ENCODE peak calls at places on chromosome 15, in seven cellular contexts. One of them, this sample, is unnamed.

GRCh38 chr15:68283401-68283800 is 5.9 kb downstream of the FEM1B start:
- DNase-seq in A549: no peak
- DNase-seq in OCI-LY7: no peak
- DNase-seq in HCT116: no peak
- DNase-seq in IMR-90: no peak
- DNase-seq in hepatocyte: no peak
- DNase-seq in SK-N-SH: no peak
- DNase-seq in this sample: no peak

GRCh38 chr15:84778194-84778593 is 29.8 kb downstream of the ZNF592 start:
- DNase-seq in A549: no peak
- DNase-seq in OCI-LY7: no peak
- DNase-seq in HCT116: no peak
- DNase-seq in IMR-90: no peak
- DNase-seq in hepatocyte: no peak
- DNase-seq in SK-N-SH: no peak
- DNase-seq in this sample: no peak

GRCh38 chr15:57873564-57874209 is 167.2 kb downstream of the POLR2M start:
- DNase-seq in A549: no peak
- DNase-seq in OCI-LY7: no peak
- DNase-seq in HCT116: no peak
- DNase-seq in IMR-90: peak
- DNase-seq in hepatocyte: no peak
- DNase-seq in SK-N-SH: no peak
- DNase-seq in this sample: peak

GRCh38 chr15:41873711-41874110 is 20.1 kb downstream of the SPTBN5 start:
- DNase-seq in A549: no peak
- DNase-seq in OCI-LY7: no peak
- DNase-seq in HCT116: no peak
- DNase-seq in IMR-90: no peak
- DNase-seq in hepatocyte: no peak
- DNase-seq in SK-N-SH: no peak
- DNase-seq in this sample: no peak

GRCh38 chr15:82129769-82130168 is 84.0 kb upstream of the MEX3B start:
- DNase-seq in A549: no peak
- DNase-seq in OCI-LY7: no peak
- DNase-seq in HCT116: no peak
- DNase-seq in IMR-90: peak
- DNase-seq in hepatocyte: peak
- DNase-seq in SK-N-SH: no peak
- DNase-seq in this sample: no peak

GRCh38 chr15:94205366-94205765 is 26.0 kb upstream of the MCTP2 start:
- DNase-seq in A549: no peak
- DNase-seq in OCI-LY7: no peak
- DNase-seq in HCT116: no peak
- DNase-seq in IMR-90: peak
- DNase-seq in hepatocyte: no peak
- DNase-seq in SK-N-SH: no peak
- DNase-seq in this sample: no peak

GRCh38 chr15:62306851-62307504 is 141.9 kb upstream of the C2CD4B start:
- DNase-seq in A549: peak
- DNase-seq in OCI-LY7: peak
- DNase-seq in HCT116: peak
- DNase-seq in IMR-90: peak
- DNase-seq in hepatocyte: peak
- DNase-seq in SK-N-SH: peak
- DNase-seq in this sample: peak

GRCh38 chr15:70580958-70581357 is 182.4 kb downstream of the UACA start:
- DNase-seq in A549: no peak
- DNase-seq in OCI-LY7: no peak
- DNase-seq in HCT116: no peak
- DNase-seq in IMR-90: no peak
- DNase-seq in hepatocyte: no peak
- DNase-seq in SK-N-SH: no peak
- DNase-seq in this sample: no peak

GRCh38 chr15:99744142-99744541 is 10.9 kb upstream of the LYSMD4 start:
- DNase-seq in A549: no peak
- DNase-seq in OCI-LY7: no peak
- DNase-seq in HCT116: no peak
- DNase-seq in IMR-90: no peak
- DNase-seq in hepatocyte: no peak
- DNase-seq in SK-N-SH: no peak
- DNase-seq in this sample: no peak

GRCh38 chr15:72846027-72846426 is 62.5 kb upstream of the ADPGK start:
- DNase-seq in A549: no peak
- DNase-seq in OCI-LY7: no peak
- DNase-seq in HCT116: no peak
- DNase-seq in IMR-90: no peak
- DNase-seq in hepatocyte: no peak
- DNase-seq in SK-N-SH: no peak
- DNase-seq in this sample: peak

GRCh38 chr15:88637841-88638625 is 783 bp upstream of the ISG20 start:
- DNase-seq in A549: no peak
- DNase-seq in OCI-LY7: peak
- DNase-seq in HCT116: no peak
- DNase-seq in IMR-90: no peak
- DNase-seq in hepatocyte: peak
- DNase-seq in SK-N-SH: no peak
- DNase-seq in this sample: no peak

GRCh38 chr15:52343831-52344230 is 48.2 kb upstream of the MYO5C start:
- DNase-seq in A549: no peak
- DNase-seq in OCI-LY7: no peak
- DNase-seq in HCT116: no peak
- DNase-seq in IMR-90: peak
- DNase-seq in hepatocyte: no peak
- DNase-seq in SK-N-SH: no peak
- DNase-seq in this sample: peak

GRCh38 chr15:58447244-58448010 is 15.6 kb downstream of the LIPC start:
- DNase-seq in A549: no peak
- DNase-seq in OCI-LY7: no peak
- DNase-seq in HCT116: no peak
- DNase-seq in IMR-90: peak
- DNase-seq in hepatocyte: no peak
- DNase-seq in SK-N-SH: no peak
- DNase-seq in this sample: peak

GRCh38 chr15:77986891-77987764 is 90.4 kb downstream of the TBC1D2B start:
- DNase-seq in A549: no peak
- DNase-seq in OCI-LY7: no peak
- DNase-seq in HCT116: no peak
- DNase-seq in IMR-90: no peak
- DNase-seq in hepatocyte: no peak
- DNase-seq in SK-N-SH: no peak
- DNase-seq in this sample: no peak

GRCh38 chr15:38053244-38053643 is 118.8 kb downstream of the TMCO5A start:
- DNase-seq in A549: no peak
- DNase-seq in OCI-LY7: no peak
- DNase-seq in HCT116: no peak
- DNase-seq in IMR-90: no peak
- DNase-seq in hepatocyte: no peak
- DNase-seq in SK-N-SH: no peak
- DNase-seq in this sample: no peak

GRCh38 chr15:80789296-80789695 is 10.1 kb downstream of the CEMIP start:
- DNase-seq in A549: no peak
- DNase-seq in OCI-LY7: no peak
- DNase-seq in HCT116: no peak
- DNase-seq in IMR-90: peak
- DNase-seq in hepatocyte: no peak
- DNase-seq in SK-N-SH: no peak
- DNase-seq in this sample: peak

GRCh38 chr15:72599855-72600464 is 54.5 kb upstream of the GOLGA6B start:
- DNase-seq in A549: peak
- DNase-seq in OCI-LY7: peak
- DNase-seq in HCT116: peak
- DNase-seq in IMR-90: peak
- DNase-seq in hepatocyte: peak
- DNase-seq in SK-N-SH: peak
- DNase-seq in this sample: peak

GRCh38 chr15:39135989-39136388 is 444.9 kb upstream of the THBS1 start:
- DNase-seq in A549: no peak
- DNase-seq in OCI-LY7: no peak
- DNase-seq in HCT116: no peak
- DNase-seq in IMR-90: peak
- DNase-seq in hepatocyte: no peak
- DNase-seq in SK-N-SH: no peak
- DNase-seq in this sample: peak

GRCh38 chr15:61115679-61116078 is 113.4 kb downstream of the RORA start:
- DNase-seq in A549: no peak
- DNase-seq in OCI-LY7: no peak
- DNase-seq in HCT116: no peak
- DNase-seq in IMR-90: peak
- DNase-seq in hepatocyte: no peak
- DNase-seq in SK-N-SH: no peak
- DNase-seq in this sample: no peak

GRCh38 chr15:39177561-39177960 is 403.3 kb upstream of the THBS1 start:
- DNase-seq in A549: no peak
- DNase-seq in OCI-LY7: no peak
- DNase-seq in HCT116: no peak
- DNase-seq in IMR-90: no peak
- DNase-seq in hepatocyte: no peak
- DNase-seq in SK-N-SH: no peak
- DNase-seq in this sample: no peak

GRCh38 chr15:56759450-56759845 is 26.1 kb upstream of the ZNF280D start:
- DNase-seq in A549: no peak
- DNase-seq in OCI-LY7: no peak
- DNase-seq in HCT116: no peak
- DNase-seq in IMR-90: peak
- DNase-seq in hepatocyte: no peak
- DNase-seq in SK-N-SH: no peak
- DNase-seq in this sample: no peak

GRCh38 chr15:97235285-97235985 is 725.1 kb upstream of the ARRDC4 start:
- DNase-seq in A549: peak
- DNase-seq in OCI-LY7: peak
- DNase-seq in HCT116: peak
- DNase-seq in IMR-90: peak
- DNase-seq in hepatocyte: peak
- DNase-seq in SK-N-SH: peak
- DNase-seq in this sample: peak

GRCh38 chr15:75114796-75115195 is 86.9 kb upstream of the C15orf39 start:
- DNase-seq in A549: no peak
- DNase-seq in OCI-LY7: no peak
- DNase-seq in HCT116: no peak
- DNase-seq in IMR-90: no peak
- DNase-seq in hepatocyte: no peak
- DNase-seq in SK-N-SH: no peak
- DNase-seq in this sample: no peak

GRCh38 chr15:50318697-50319096 is 36.3 kb downstream of the GABPB1 start:
- DNase-seq in A549: no peak
- DNase-seq in OCI-LY7: no peak
- DNase-seq in HCT116: no peak
- DNase-seq in IMR-90: no peak
- DNase-seq in hepatocyte: no peak
- DNase-seq in SK-N-SH: no peak
- DNase-seq in this sample: no peak
- H3K4me2 ChIP-seq in A549: no peak
- H3K4me2 ChIP-seq in OCI-LY7: no peak
- H3K4me2 ChIP-seq in HCT116: no peak
- H3K4me2 ChIP-seq in IMR-90: no peak
- H3K4me2 ChIP-seq in hepatocyte: no peak
- H3K4me2 ChIP-seq in SK-N-SH: no peak
- H3K4me2 ChIP-seq in this sample: no peak

GRCh38 chr15:33766329-33766728 is 202.0 kb upstream of the CHRM5 start:
- DNase-seq in A549: no peak
- DNase-seq in OCI-LY7: no peak
- DNase-seq in HCT116: no peak
- DNase-seq in IMR-90: no peak
- DNase-seq in hepatocyte: no peak
- DNase-seq in SK-N-SH: no peak
- DNase-seq in this sample: no peak
- H3K4me2 ChIP-seq in A549: no peak
- H3K4me2 ChIP-seq in OCI-LY7: no peak
- H3K4me2 ChIP-seq in HCT116: no peak
- H3K4me2 ChIP-seq in IMR-90: no peak
- H3K4me2 ChIP-seq in hepatocyte: no peak
- H3K4me2 ChIP-seq in SK-N-SH: no peak
- H3K4me2 ChIP-seq in this sample: no peak

GRCh38 chr15:60000113-60000823 is 3.8 kb upstream of the FOXB1 start:
- DNase-seq in A549: no peak
- DNase-seq in OCI-LY7: no peak
- DNase-seq in HCT116: no peak
- DNase-seq in IMR-90: no peak
- DNase-seq in hepatocyte: no peak
- DNase-seq in SK-N-SH: peak
- DNase-seq in this sample: peak
- H3K4me2 ChIP-seq in A549: peak
- H3K4me2 ChIP-seq in OCI-LY7: no peak
- H3K4me2 ChIP-seq in HCT116: no peak
- H3K4me2 ChIP-seq in IMR-90: no peak
- H3K4me2 ChIP-seq in hepatocyte: no peak
- H3K4me2 ChIP-seq in SK-N-SH: no peak
- H3K4me2 ChIP-seq in this sample: no peak

GRCh38 chr15:90642464-90643300 is 74.5 kb upstream of the BLM start:
- DNase-seq in A549: no peak
- DNase-seq in OCI-LY7: peak
- DNase-seq in HCT116: no peak
- DNase-seq in IMR-90: no peak
- DNase-seq in hepatocyte: no peak
- DNase-seq in SK-N-SH: no peak
- DNase-seq in this sample: no peak
- H3K4me2 ChIP-seq in A549: no peak
- H3K4me2 ChIP-seq in OCI-LY7: no peak
- H3K4me2 ChIP-seq in HCT116: no peak
- H3K4me2 ChIP-seq in IMR-90: no peak
- H3K4me2 ChIP-seq in hepatocyte: no peak
- H3K4me2 ChIP-seq in SK-N-SH: no peak
- H3K4me2 ChIP-seq in this sample: no peak

GRCh38 chr15:31079519-31079918 is 22.0 kb downstream of the TRPM1 start:
- DNase-seq in A549: no peak
- DNase-seq in OCI-LY7: no peak
- DNase-seq in HCT116: no peak
- DNase-seq in IMR-90: peak
- DNase-seq in hepatocyte: no peak
- DNase-seq in SK-N-SH: no peak
- DNase-seq in this sample: peak
- H3K4me2 ChIP-seq in A549: no peak
- H3K4me2 ChIP-seq in OCI-LY7: no peak
- H3K4me2 ChIP-seq in HCT116: no peak
- H3K4me2 ChIP-seq in IMR-90: no peak
- H3K4me2 ChIP-seq in hepatocyte: no peak
- H3K4me2 ChIP-seq in SK-N-SH: no peak
- H3K4me2 ChIP-seq in this sample: no peak

DNA sequence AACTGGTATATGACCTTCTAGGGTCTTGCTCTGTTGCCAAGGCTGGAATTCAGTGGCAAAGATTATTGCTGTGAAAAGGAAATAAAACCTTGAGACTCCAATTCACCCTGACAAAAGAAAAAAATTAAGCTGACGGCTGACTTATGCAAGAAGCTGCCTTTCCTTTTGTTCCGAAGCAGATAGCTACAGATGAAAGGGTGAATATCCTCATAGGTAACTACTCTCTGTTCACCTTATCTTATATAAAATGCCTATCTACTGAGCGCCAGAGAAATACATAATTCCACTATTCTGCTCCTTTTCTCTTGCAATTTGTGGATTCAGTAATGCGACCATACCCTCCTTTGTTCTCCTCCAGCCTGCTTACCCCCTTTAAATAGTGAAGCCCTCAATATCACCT is 68.8 kb downstream of the HERC1 start:
- DNase-seq in A549: no peak
- DNase-seq in OCI-LY7: no peak
- DNase-seq in HCT116: no peak
- DNase-seq in IMR-90: no peak
- DNase-seq in hepatocyte: no peak
- DNase-seq in SK-N-SH: no peak
- DNase-seq in this sample: no peak
- H3K4me2 ChIP-seq in A549: no peak
- H3K4me2 ChIP-seq in OCI-LY7: no peak
- H3K4me2 ChIP-seq in HCT116: no peak
- H3K4me2 ChIP-seq in IMR-90: no peak
- H3K4me2 ChIP-seq in hepatocyte: no peak
- H3K4me2 ChIP-seq in SK-N-SH: no peak
- H3K4me2 ChIP-seq in this sample: no peak